ENCODE peak calls at places on chromosome 9, in eight cellular contexts. H, T, B, L, Q, W, R and E are unnamed samples.

GRCh38 chr9:130782883-130783537 is 52.0 kb upstream of the ABL1 start:
- DNase-seq in H (no peak), T (no peak), B (no peak), L (no peak), Q (no peak), W (no peak), R (no peak), E (no peak)

GRCh38 chr9:4167040-4167671 is 132.7 kb downstream of the GLIS3 start:
- DNase-seq in H (no peak), T (no peak), B (no peak), L (peak), Q (no peak), W (no peak), R (no peak), E (no peak)

GRCh38 chr9:134503301-134504105 is 138.1 kb upstream of the COL5A1 start:
- DNase-seq in H (no peak), T (no peak), B (no peak), L (no peak), Q (peak), W (no peak), R (no peak), E (no peak)

GRCh38 chr9:136672431-136673087 is 9.8 kb downstream of the EGFL7 start:
- DNase-seq in H (no peak), T (no peak), B (no peak), L (no peak), Q (no peak), W (no peak), R (no peak), E (no peak)

GRCh38 chr9:110199643-110200042 is 8.3 kb downstream of the C9orf152 start:
- DNase-seq in H (no peak), T (no peak), B (no peak), L (no peak), Q (no peak), W (no peak), R (no peak), E (no peak)

GRCh38 chr9:96186601-96187011 is 115.4 kb downstream of the HSD17B3 start:
- DNase-seq in H (no peak), T (no peak), B (no peak), L (no peak), Q (no peak), W (no peak), R (no peak), E (no peak)

GRCh38 chr9:113919825-113920224 is 43.7 kb downstream of the ZNF618 start:
- DNase-seq in H (no peak), T (no peak), B (no peak), L (no peak), Q (no peak), W (no peak), R (no peak), E (no peak)

GRCh38 chr9:134623408-134624066 is 18.1 kb upstream of the COL5A1 start:
- DNase-seq in H (no peak), T (no peak), B (no peak), L (no peak), Q (peak), W (no peak), R (peak), E (no peak)

GRCh38 chr9:120877276-120878034 is 467 bp upstream of the PHF19 start:
- DNase-seq in H (peak), T (peak), B (peak), L (peak), Q (peak), W (peak), R (peak), E (peak)

GRCh38 chr9:79061766-79062165 is 510.0 kb upstream of the TLE4 start:
- DNase-seq in H (no peak), T (no peak), B (no peak), L (peak), Q (no peak), W (no peak), R (no peak), E (no peak)

GRCh38 chr9:93126825-93127368 is 7.2 kb downstream of the NINJ1 start:
- DNase-seq in H (no peak), T (no peak), B (no peak), L (peak), Q (peak), W (no peak), R (peak), E (no peak)

GRCh38 chr9:136086213-136086881 is 8.7 kb downstream of the NACC2 start:
- DNase-seq in H (no peak), T (no peak), B (no peak), L (no peak), Q (peak), W (no peak), R (peak), E (no peak)

GRCh38 chr9:124511426-124511840 is 4.2 kb upstream of the NR5A1 start:
- DNase-seq in H (no peak), T (no peak), B (no peak), L (no peak), Q (no peak), W (no peak), R (no peak), E (no peak)

GRCh38 chr9:31799953-31800609 is 584.4 kb upstream of the ACO1 start:
- DNase-seq in H (no peak), T (no peak), B (peak), L (peak), Q (no peak), W (no peak), R (no peak), E (peak)

GRCh38 chr9:137639303-137640051 is 20.7 kb downstream of the EHMT1 start:
- DNase-seq in H (no peak), T (no peak), B (no peak), L (no peak), Q (no peak), W (no peak), R (no peak), E (peak)

GRCh38 chr9:19416143-19416542 is 7.3 kb downstream of the ACER2 start:
- DNase-seq in H (no peak), T (no peak), B (no peak), L (no peak), Q (no peak), W (no peak), R (no peak), E (no peak)

GRCh38 chr9:122374885-122375420 is 4.1 kb downstream of the PTGS1 start:
- DNase-seq in H (no peak), T (no peak), B (no peak), L (no peak), Q (peak), W (no peak), R (peak), E (no peak)

GRCh38 chr9:127086771-127087170 is 35.7 kb downstream of the ANGPTL2 start:
- DNase-seq in H (no peak), T (no peak), B (no peak), L (no peak), Q (no peak), W (no peak), R (no peak), E (no peak)

GRCh38 chr9:9790216-9790872 is 822.5 kb downstream of the PTPRD start:
- DNase-seq in H (no peak), T (no peak), B (peak), L (no peak), Q (no peak), W (no peak), R (no peak), E (peak)

GRCh38 chr9:113645224-113645971 is 181.9 kb downstream of the RGS3 start:
- DNase-seq in H (no peak), T (no peak), B (no peak), L (no peak), Q (no peak), W (no peak), R (no peak), E (no peak)

GRCh38 chr9:136837146-136837855 is 5.0 kb upstream of the AJM1 start:
- DNase-seq in H (no peak), T (no peak), B (no peak), L (no peak), Q (no peak), W (no peak), R (no peak), E (no peak)

GRCh38 chr9:79165006-79165405 is 406.8 kb upstream of the TLE4 start:
- DNase-seq in H (no peak), T (no peak), B (no peak), L (no peak), Q (no peak), W (no peak), R (no peak), E (no peak)

GRCh38 chr9:79736051-79736450 is 164.3 kb downstream of the TLE4 start:
- DNase-seq in H (no peak), T (no peak), B (no peak), L (no peak), Q (no peak), W (no peak), R (no peak), E (no peak)

GRCh38 chr9:116596646-116597045 is 90.5 kb upstream of the TRIM32 start:
- DNase-seq in H (no peak), T (no peak), B (no peak), L (no peak), Q (no peak), W (no peak), R (no peak), E (no peak)

GRCh38 chr9:114611516-114612271 is 603 bp downstream of the TMEM268 start:
- DNase-seq in H (peak), T (no peak), B (peak), L (peak), Q (peak), W (peak), R (peak), E (no peak)

GRCh38 chr9:35313911-35314310 is 152.1 kb downstream of the UNC13B start:
- DNase-seq in H (no peak), T (no peak), B (no peak), L (no peak), Q (no peak), W (no peak), R (no peak), E (no peak)

GRCh38 chr9:37066139-37066725 is 32.2 kb upstream of the PAX5 start:
- DNase-seq in H (no peak), T (no peak), B (peak), L (no peak), Q (no peak), W (no peak), R (no peak), E (no peak)

GRCh38 chr9:33375841-33376321 is 26.5 kb downstream of the AQP7 start:
- DNase-seq in H (no peak), T (no peak), B (no peak), L (no peak), Q (no peak), W (no peak), R (no peak), E (no peak)

GRCh38 chr9:9961934-9962333 is 650.9 kb downstream of the PTPRD start:
- DNase-seq in H (no peak), T (no peak), B (no peak), L (no peak), Q (no peak), W (no peak), R (no peak), E (no peak)